ENCODE peak calls at places on chromosome X, in seven cellular contexts. K, I, U, S, H, Y and L are unnamed samples.

GRCh38 chrX:15816886-15817285 is 26.6 kb downstream of the ZRSR2 start:
- DNase-seq in K (peak), I (no peak), U (no peak), S (no peak), H (peak), Y (peak), L (no peak)

GRCh38 chrX:10235851-10236250 is 79.1 kb downstream of the CLCN4 start:
- DNase-seq in K (peak), I (no peak), U (peak), S (no peak), H (no peak), Y (no peak), L (no peak)

GRCh38 chrX:55754861-55755294 is 37.3 kb downstream of the RRAGB start:
- DNase-seq in K (no peak), I (no peak), U (no peak), S (no peak), H (no peak), Y (no peak), L (no peak)

GRCh38 chrX:110180928-110181310 is 137.0 kb downstream of the AMMECR1 start:
- DNase-seq in K (peak), I (no peak), U (peak), S (no peak), H (no peak), Y (no peak), L (no peak)

GRCh38 chrX:118976599-118977340 is 2.4 kb downstream of the LONRF3 start:
- DNase-seq in K (peak), I (no peak), U (no peak), S (no peak), H (no peak), Y (peak), L (peak)

GRCh38 chrX:29530520-29530919 is 684.8 kb upstream of the MAGEB2 start:
- DNase-seq in K (peak), I (no peak), U (peak), S (no peak), H (no peak), Y (no peak), L (no peak)

GRCh38 chrX:149371984-149372383 is 133.1 kb downstream of the IDS start:
- DNase-seq in K (no peak), I (no peak), U (no peak), S (no peak), H (no peak), Y (no peak), L (no peak)

GRCh38 chrX:7145454-7145853 is 2.1 kb upstream of the STS start:
- DNase-seq in K (peak), I (no peak), U (peak), S (no peak), H (no peak), Y (no peak), L (no peak)

GRCh38 chrX:20364238-20364637 is 97.5 kb upstream of the RPS6KA3 start:
- DNase-seq in K (no peak), I (no peak), U (no peak), S (no peak), H (no peak), Y (no peak), L (no peak)

GRCh38 chrX:43718956-43719355 is 62.9 kb downstream of the MAOA start:
- DNase-seq in K (no peak), I (no peak), U (no peak), S (no peak), H (no peak), Y (no peak), L (peak)

GRCh38 chrX:55919367-55920221 is 202.0 kb downstream of the RRAGB start:
- DNase-seq in K (no peak), I (no peak), U (no peak), S (no peak), H (peak), Y (no peak), L (peak)

GRCh38 chrX:118345045-118345400 is 883 bp upstream of the WDR44 start:
- DNase-seq in K (no peak), I (no peak), U (no peak), S (no peak), H (no peak), Y (no peak), L (no peak)

GRCh38 chrX:44157858-44158257 is 184.7 kb upstream of the NDP start:
- DNase-seq in K (no peak), I (no peak), U (no peak), S (no peak), H (no peak), Y (no peak), L (no peak)

GRCh38 chrX:11148401-11148800 is 37.3 kb downstream of the HCCS start:
- DNase-seq in K (no peak), I (no peak), U (no peak), S (no peak), H (no peak), Y (no peak), L (no peak)

GRCh38 chrX:17529349-17529748 is 154.3 kb downstream of the NHS start:
- DNase-seq in K (no peak), I (no peak), U (no peak), S (no peak), H (no peak), Y (no peak), L (peak)

GRCh38 chrX:17537652-17538301 is 162.8 kb downstream of the NHS start:
- DNase-seq in K (no peak), I (peak), U (no peak), S (no peak), H (peak), Y (no peak), L (no peak)

GRCh38 chrX:17531500-17531899 is 156.5 kb downstream of the NHS start:
- DNase-seq in K (no peak), I (no peak), U (no peak), S (no peak), H (no peak), Y (no peak), L (no peak)

GRCh38 chrX:17535229-17535628 is 160.2 kb downstream of the NHS start:
- DNase-seq in K (no peak), I (no peak), U (peak), S (peak), H (peak), Y (peak), L (peak)
- H4K8ac ChIP-seq in K (no peak), I (no peak), U (no peak), S (no peak), H (no peak), Y (no peak), L (no peak)

DNA sequence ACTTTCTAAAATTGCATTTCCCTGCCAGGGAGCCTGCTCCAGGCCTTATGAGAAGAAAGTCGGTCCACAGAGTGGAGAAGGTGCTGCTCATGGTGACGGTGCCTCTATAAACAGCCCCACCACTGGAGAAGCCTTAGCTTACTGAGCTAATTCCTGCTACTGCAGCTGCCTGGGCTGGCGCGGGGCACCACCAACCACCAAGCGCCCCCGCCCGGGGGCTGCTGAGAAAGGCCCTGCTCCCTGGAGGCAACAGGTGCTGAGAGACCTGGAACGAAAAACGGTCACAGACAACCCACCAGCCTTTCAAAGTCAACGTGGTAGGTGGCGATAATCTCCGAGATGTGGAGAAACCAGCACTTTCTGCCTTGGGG is 2.9 kb downstream of the HCFC1 start:
- DNase-seq in K (no peak), I (no peak), U (no peak), S (no peak), H (no peak), Y (peak), L (no peak)
- H4K8ac ChIP-seq in K (no peak), I (no peak), U (no peak), S (no peak), H (no peak), Y (no peak), L (no peak)

GRCh38 chrX:21382715-21383114 is 8.5 kb downstream of the CNKSR2 start:
- DNase-seq in K (no peak), I (no peak), U (no peak), S (no peak), H (no peak), Y (no peak), L (no peak)
- H4K8ac ChIP-seq in K (no peak), I (no peak), U (no peak), S (no peak), H (no peak), Y (no peak), L (no peak)

DNA sequence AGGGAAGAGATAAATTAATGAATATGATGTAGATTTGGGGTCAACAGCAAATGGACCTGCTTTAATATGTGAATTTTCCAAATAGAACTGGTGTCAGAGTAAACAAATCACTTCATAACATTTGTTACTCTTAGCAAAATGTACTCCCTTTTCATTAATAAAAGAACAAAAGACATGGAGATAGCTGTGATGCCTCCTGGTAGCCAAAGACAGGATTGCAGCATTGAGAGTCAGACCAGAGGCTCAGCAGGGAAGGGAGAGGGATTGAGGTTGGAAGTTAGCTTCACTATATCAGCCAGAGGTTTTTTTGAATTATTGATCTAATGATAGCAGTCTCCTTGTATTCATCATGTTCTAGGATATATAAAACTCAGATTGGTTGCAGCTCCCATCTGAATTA is 17.4 kb upstream of the RAB40A start:
- DNase-seq in K (no peak), I (no peak), U (no peak), S (no peak), H (no peak), Y (no peak), L (no peak)
- H4K8ac ChIP-seq in K (no peak), I (no peak), U (no peak), S (no peak), H (no peak), Y (no peak), L (no peak)

GRCh38 chrX:95836517-95836916 is 848.1 kb upstream of the DIAPH2 start:
- DNase-seq in K (no peak), I (no peak), U (no peak), S (no peak), H (no peak), Y (no peak), L (no peak)

DNA sequence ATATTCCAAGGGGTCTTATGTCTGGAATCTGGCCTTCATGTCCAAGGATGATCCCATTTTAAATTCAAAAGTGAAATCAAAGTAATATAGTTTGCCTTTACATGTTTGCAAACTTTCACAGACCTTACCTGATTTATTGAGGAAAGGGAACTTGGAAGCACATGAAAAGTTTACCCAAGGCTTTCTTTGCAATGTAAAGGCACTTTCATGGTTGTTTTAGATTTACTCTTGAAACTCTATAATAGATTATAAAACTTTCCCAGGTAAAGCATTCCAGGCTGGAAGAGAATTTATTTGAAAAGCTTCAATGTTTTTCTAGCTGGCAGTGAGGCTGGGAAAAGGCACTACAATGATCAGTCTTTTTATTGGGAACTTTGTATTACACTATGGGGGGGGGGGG is 842.8 kb upstream of the DIAPH2 start:
- DNase-seq in K (no peak), I (no peak), U (no peak), S (no peak), H (no peak), Y (no peak), L (no peak)
- H4K8ac ChIP-seq in K (no peak), I (no peak), U (no peak), S (no peak), H (no peak), Y (no peak), L (no peak)

DNA sequence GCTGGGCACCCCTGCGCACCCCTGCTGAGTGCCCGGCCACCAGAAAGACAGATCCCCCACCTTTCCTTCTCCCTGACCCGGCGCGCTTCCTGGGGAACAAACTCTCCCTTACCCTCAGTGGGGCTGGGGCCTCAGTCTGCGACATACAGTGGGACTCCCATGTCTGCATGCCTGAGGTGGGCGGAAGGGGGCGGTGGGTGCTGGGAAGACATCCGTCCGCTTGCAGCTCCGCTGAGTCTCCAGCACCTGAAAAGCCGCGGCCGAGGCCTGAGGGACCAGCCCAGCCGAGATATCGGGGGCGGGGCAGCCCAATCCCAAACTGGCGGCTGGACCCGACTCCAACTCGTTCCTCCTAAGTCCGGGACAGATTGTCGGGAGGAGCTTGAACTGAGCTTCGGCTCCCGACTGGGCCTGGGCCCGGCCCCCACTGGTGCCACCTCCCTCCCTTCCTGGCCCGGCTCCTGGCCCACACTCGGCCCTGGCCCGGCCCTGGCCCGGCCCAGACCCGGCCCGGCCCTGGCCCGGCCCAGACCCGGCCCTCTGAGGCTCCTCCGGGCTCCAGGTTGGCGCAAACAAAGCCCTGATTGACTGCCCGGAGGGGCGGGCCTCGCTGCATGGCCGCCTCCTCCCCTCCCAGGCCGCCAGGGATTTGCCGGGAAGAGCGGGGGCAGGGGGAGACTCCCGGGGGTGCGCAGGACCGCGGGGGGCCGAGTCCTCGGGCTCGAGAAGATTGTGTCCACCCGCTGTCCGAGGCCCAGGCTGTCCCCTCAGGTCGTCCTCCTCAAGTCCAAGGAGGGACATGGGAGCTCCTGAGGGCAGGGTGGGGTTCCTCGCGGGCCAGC is 878 bp upstream of the SLC16A2 start:
- DNase-seq in K (peak), I (peak), U (peak), S (peak), H (peak), Y (peak), L (peak)
- H4K8ac ChIP-seq in K (peak), I (peak), U (peak), S (peak), H (no peak), Y (no peak), L (peak)

GRCh38 chrX:39328661-39329060 is 527.4 kb downstream of the MID1IP1 start:
- DNase-seq in K (no peak), I (no peak), U (no peak), S (no peak), H (no peak), Y (no peak), L (no peak)
- H4K8ac ChIP-seq in K (no peak), I (no peak), U (no peak), S (no peak), H (no peak), Y (no peak), L (no peak)